ENCODE peak calls at places on chromosomes 7 and 10, in eight cellular contexts. X is body of pancreas, N is testis, F is GM12891, I is Peyer's patch, R is HCT116, M is ovary, Z is A549. O is an unnamed sample.

GRCh38 chr7:31663072-31663471 is 23.9 kb upstream of the PPP1R17 start:
- DNase-seq in X (no peak), N (no peak), F (no peak), I (no peak), R (no peak), M (no peak), Z (peak), O (no peak)

GRCh38 chr10:29668628-29669027 is 33.9 kb upstream of the SVIL start:
- DNase-seq in X (no peak), N (no peak), F (no peak), I (no peak), R (no peak), M (no peak), Z (peak), O (no peak)

GRCh38 chr10:48598936-48599829 is 5.7 kb downstream of the ARHGAP22 start:
- DNase-seq in X (no peak), N (no peak), F (no peak), I (no peak), R (no peak), M (no peak), Z (no peak), O (no peak)

GRCh38 chr10:23331567-23332290 is 12.9 kb downstream of the C10orf67 start:
- DNase-seq in X (no peak), N (no peak), F (no peak), I (no peak), R (no peak), M (no peak), Z (no peak), O (no peak)

GRCh38 chr7:83648464-83649241 is at the start of gene SEMA3E:
- DNase-seq in X (no peak), N (peak), F (no peak), I (no peak), R (peak), M (no peak), Z (peak), O (no peak)

GRCh38 chr7:53466396-53466795 is 431.0 kb downstream of the POM121L12 start:
- DNase-seq in X (no peak), N (no peak), F (no peak), I (no peak), R (no peak), M (no peak), Z (no peak), O (no peak)

GRCh38 chr7:33677556-33677955 is 227.8 kb upstream of the BMPER start:
- DNase-seq in X (no peak), N (no peak), F (no peak), I (no peak), R (no peak), M (no peak), Z (peak), O (no peak)

GRCh38 chr7:65812281-65812680 is 60.6 kb upstream of the VKORC1L1 start:
- DNase-seq in X (no peak), N (no peak), F (no peak), I (no peak), R (no peak), M (no peak), Z (no peak), O (no peak)

GRCh38 chr7:27167916-27168264 is 2.6 kb upstream of the HOXA9 start:
- DNase-seq in X (no peak), N (no peak), F (no peak), I (no peak), R (no peak), M (no peak), Z (no peak), O (no peak)

GRCh38 chr7:20331231-20331880 is 656 bp downstream of the ITGB8 start:
- DNase-seq in X (peak), N (peak), F (peak), I (peak), R (no peak), M (peak), Z (peak), O (peak)

GRCh38 chr10:12113627-12114026 is 15.8 kb upstream of the SEC61A2 start:
- DNase-seq in X (no peak), N (no peak), F (no peak), I (no peak), R (no peak), M (no peak), Z (no peak), O (no peak)

GRCh38 chr10:75209325-75210192 is 1.0 kb upstream of the VDAC2 start:
- DNase-seq in X (peak), N (peak), F (peak), I (peak), R (no peak), M (peak), Z (peak), O (peak)

GRCh38 chr10:128173383-128173782 is 47.2 kb upstream of the MKI67 start:
- DNase-seq in X (no peak), N (no peak), F (no peak), I (no peak), R (no peak), M (no peak), Z (peak), O (no peak)

GRCh38 chr7:122543891-122544290 is 155.0 kb downstream of the RNF133 start:
- DNase-seq in X (no peak), N (no peak), F (no peak), I (no peak), R (no peak), M (no peak), Z (no peak), O (no peak)

GRCh38 chr7:86947956-86948355 is 111.5 kb downstream of the ELAPOR2 start:
- DNase-seq in X (no peak), N (no peak), F (no peak), I (no peak), R (no peak), M (no peak), Z (no peak), O (no peak)

GRCh38 chr10:72954596-72955569 is at the start of gene PLA2G12B:
- DNase-seq in X (no peak), N (no peak), F (no peak), I (peak), R (no peak), M (no peak), Z (no peak), O (no peak)

GRCh38 chr7:158550886-158551452 is 36.7 kb downstream of the PTPRN2 start:
- DNase-seq in X (no peak), N (no peak), F (no peak), I (no peak), R (no peak), M (no peak), Z (no peak), O (no peak)

GRCh38 chr7:156020566-156020965 is 208.3 kb upstream of the SHH start:
- DNase-seq in X (no peak), N (no peak), F (no peak), I (no peak), R (no peak), M (no peak), Z (no peak), O (no peak)

GRCh38 chr10:87860156-87860795 is 3.1 kb downstream of the KLLN start:
- DNase-seq in X (no peak), N (peak), F (no peak), I (peak), R (no peak), M (no peak), Z (peak), O (no peak)

GRCh38 chr10:127315888-127316287 is 119.5 kb upstream of the INSYN2A start:
- DNase-seq in X (no peak), N (no peak), F (no peak), I (no peak), R (no peak), M (no peak), Z (no peak), O (no peak)

GRCh38 chr10:132446661-132447445 is 49.9 kb downstream of the PWWP2B start:
- DNase-seq in X (peak), N (peak), F (peak), I (peak), R (peak), M (peak), Z (peak), O (peak)
- TF ChIP-seq POLR2A in X (no peak), N (no peak), F (no peak), I (peak), R (no peak), M (no peak), Z (peak), O (peak)

DNA sequence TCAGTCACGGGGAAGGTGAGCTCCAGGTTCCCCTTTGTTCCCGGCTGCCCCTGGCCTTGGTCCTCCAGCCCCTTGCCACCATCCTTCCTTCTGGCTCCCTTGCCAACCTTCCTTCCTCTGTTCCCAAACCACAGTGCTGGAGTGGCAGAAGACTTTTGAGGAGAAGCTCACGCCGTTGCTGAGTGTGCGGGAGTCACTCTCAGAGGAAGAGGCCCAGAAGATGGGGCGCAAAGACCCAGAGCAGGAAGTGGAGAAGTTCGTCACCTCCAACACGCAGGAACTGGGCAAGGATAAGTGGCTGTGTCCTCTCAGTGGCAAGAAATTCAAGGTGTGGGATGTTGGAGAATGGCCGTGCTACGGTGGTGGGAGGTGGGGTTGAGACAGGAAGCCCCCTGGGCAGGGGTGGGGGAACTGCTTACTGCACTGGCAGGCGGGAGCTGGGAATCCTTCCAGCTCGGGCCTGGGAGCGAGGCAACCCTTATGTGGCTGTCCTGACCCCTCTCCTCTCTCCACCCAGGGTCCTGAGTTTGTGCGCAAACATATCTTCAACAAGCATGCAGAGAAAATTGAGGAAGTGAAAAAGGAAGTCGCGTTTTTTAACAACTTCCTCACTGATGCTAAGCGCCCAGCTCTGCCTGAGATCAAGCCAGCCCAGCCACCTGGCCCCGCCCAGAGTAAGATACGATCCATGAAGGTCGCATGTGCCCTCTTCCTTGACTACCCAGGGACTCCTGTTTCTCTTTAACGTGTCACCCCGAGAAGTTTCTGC is 2.1 kb downstream of the UFSP1 start:
- DNase-seq in X (no peak), N (no peak), F (peak), I (peak), R (no peak), M (no peak), Z (no peak), O (no peak)
- TF ChIP-seq POLR2A in X (no peak), N (no peak), F (no peak), I (no peak), R (no peak), M (no peak), Z (peak), O (no peak)

GRCh38 chr10:43315535-43316245 is 48.8 kb upstream of the RASGEF1A start:
- DNase-seq in X (no peak), N (no peak), F (no peak), I (peak), R (no peak), M (no peak), Z (no peak), O (no peak)

GRCh38 chr10:43315096-43315495 is 48.2 kb upstream of the RASGEF1A start:
- DNase-seq in X (no peak), N (peak), F (no peak), I (no peak), R (no peak), M (peak), Z (no peak), O (no peak)

GRCh38 chr10:43316516-43316915 is 49.7 kb upstream of the RASGEF1A start:
- DNase-seq in X (no peak), N (no peak), F (no peak), I (no peak), R (no peak), M (no peak), Z (no peak), O (no peak)

GRCh38 chr10:43313901-43314300 is 47.0 kb upstream of the RASGEF1A start:
- DNase-seq in X (no peak), N (no peak), F (no peak), I (no peak), R (no peak), M (no peak), Z (no peak), O (no peak)

DNA sequence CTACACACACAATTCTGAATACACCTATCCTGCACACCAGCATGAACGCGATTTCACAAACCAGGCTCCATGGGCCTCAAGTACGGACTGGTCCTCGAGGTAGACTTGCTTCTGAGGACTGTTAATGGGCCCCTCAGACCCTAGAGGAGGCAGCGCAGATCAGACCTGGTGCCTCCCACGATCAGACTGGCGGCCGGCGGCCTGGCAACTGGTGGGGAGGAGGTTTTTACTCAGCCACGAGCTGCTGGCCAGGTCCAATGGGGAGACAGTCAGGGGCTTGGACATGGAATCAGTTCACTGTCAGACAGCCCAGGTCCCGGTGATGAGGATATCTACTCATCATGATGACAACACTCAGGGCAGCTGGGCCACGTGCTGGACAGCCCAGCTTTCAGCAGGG is 47.8 kb upstream of the RASGEF1A start:
- DNase-seq in X (no peak), N (no peak), F (no peak), I (no peak), R (no peak), M (no peak), Z (no peak), O (no peak)
- TF ChIP-seq POLR2A in X (no peak), N (no peak), F (no peak), I (no peak), R (no peak), M (no peak), Z (no peak), O (no peak)

GRCh38 chr10:320787-321186 is 185.5 kb downstream of the ZMYND11 start:
- DNase-seq in X (no peak), N (no peak), F (no peak), I (no peak), R (no peak), M (no peak), Z (no peak), O (no peak)

GRCh38 chr10:325282-325681 is 190.0 kb downstream of the ZMYND11 start:
- DNase-seq in X (no peak), N (no peak), F (no peak), I (no peak), R (no peak), M (no peak), Z (no peak), O (no peak)

GRCh38 chr10:324593-324992 is 189.3 kb downstream of the ZMYND11 start:
- DNase-seq in X (no peak), N (no peak), F (no peak), I (no peak), R (no peak), M (no peak), Z (no peak), O (no peak)

GRCh38 chr10:326350-326749 is 191.1 kb downstream of the ZMYND11 start:
- DNase-seq in X (no peak), N (no peak), F (no peak), I (no peak), R (no peak), M (no peak), Z (no peak), O (no peak)

DNA sequence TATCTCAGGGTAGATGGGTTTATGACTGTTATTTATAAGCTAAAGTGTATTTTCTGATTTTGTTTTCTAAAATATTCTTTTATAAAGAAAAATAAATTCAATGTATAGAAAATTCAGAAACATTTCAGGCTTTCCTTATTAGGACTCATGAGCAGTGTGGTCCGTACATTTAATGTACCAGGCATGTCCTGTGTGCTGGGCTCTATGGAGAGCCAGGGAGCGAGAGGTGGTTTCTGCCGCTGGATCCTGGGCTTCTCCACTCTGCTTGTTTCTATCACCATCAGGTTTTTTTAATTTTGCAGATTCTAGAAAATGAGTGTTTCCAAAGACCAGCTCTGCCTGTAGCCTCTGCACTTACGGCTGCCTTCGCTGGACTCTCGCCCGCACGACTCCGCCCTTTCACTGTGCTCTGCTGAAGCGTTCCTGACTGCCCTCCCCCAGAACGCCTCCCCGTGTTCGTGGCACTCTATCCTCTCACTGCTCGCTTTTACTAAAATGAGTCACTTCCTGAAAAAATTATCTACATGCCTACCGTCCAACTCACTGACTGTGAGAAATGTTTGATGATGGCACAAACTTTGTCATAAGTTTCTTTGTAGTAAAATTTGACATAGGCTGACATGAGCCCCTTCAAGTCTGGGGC is 188.5 kb downstream of the ZMYND11 start:
- DNase-seq in X (no peak), N (peak), F (peak), I (peak), R (peak), M (peak), Z (peak), O (peak)
- TF ChIP-seq POLR2A in X (no peak), N (no peak), F (no peak), I (no peak), R (no peak), M (no peak), Z (no peak), O (no peak)

GRCh38 chr7:44645696-44646095 is 39.3 kb downstream of the OGDH start:
- DNase-seq in X (no peak), N (no peak), F (no peak), I (no peak), R (no peak), M (no peak), Z (no peak), O (no peak)

GRCh38 chr7:44647981-44648714 is 41.7 kb downstream of the OGDH start:
- DNase-seq in X (no peak), N (no peak), F (no peak), I (peak), R (no peak), M (no peak), Z (no peak), O (no peak)

GRCh38 chr7:44646921-44647636 is 40.7 kb downstream of the OGDH start:
- DNase-seq in X (no peak), N (no peak), F (no peak), I (peak), R (no peak), M (no peak), Z (no peak), O (no peak)

GRCh38 chr7:44645254-44645653 is 38.8 kb downstream of the OGDH start:
- DNase-seq in X (no peak), N (no peak), F (no peak), I (no peak), R (no peak), M (no peak), Z (no peak), O (no peak)

DNA sequence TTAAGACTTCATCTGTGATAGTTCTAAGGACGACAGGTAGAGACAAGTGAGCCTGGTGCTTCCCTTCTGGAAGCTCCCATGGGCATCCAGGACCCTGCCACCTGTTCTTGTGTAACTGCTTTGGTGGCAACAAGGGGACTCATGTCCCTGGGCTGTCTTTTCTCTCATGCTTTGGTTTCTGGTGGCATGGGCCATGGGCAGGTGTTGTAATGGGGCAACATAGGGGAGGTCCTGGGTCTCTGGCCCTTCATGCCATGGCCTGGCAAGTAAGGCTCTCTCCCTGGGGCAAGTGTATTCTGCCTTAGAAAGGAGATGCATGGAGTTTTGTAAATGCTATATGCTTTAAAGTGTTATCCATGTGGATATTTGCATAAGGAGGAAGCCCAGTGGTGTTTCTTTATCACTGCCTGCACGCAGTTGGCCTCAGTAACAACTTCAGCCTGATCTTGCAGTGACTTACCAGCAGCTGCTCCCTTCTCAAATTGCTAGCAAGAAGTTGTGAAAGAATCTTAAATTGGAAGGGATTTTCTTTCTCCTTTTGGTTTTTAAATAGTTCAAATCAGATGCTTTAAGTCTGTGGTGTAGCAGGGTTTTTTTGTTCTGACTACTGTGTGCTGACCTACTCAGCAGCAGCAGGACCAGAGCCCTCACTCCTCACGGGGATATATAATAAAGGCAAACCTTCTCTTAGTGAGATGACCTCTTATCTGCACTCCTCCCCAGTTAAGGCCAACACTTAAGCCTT is 39.9 kb downstream of the OGDH start:
- DNase-seq in X (no peak), N (no peak), F (no peak), I (no peak), R (no peak), M (no peak), Z (no peak), O (no peak)
- TF ChIP-seq POLR2A in X (no peak), N (no peak), F (no peak), I (no peak), R (no peak), M (no peak), Z (no peak), O (no peak)

GRCh38 chr7:74224511-74224832 is 14.7 kb downstream of the LAT2 start:
- DNase-seq in X (no peak), N (no peak), F (no peak), I (no peak), R (no peak), M (no peak), Z (no peak), O (no peak)

GRCh38 chr7:74223711-74224510 is 14.1 kb downstream of the LAT2 start:
- DNase-seq in X (no peak), N (peak), F (no peak), I (no peak), R (no peak), M (peak), Z (no peak), O (no peak)

GRCh38 chr7:74228951-74229900 is 19.4 kb downstream of the LAT2 start:
- DNase-seq in X (no peak), N (no peak), F (no peak), I (no peak), R (no peak), M (no peak), Z (no peak), O (no peak)

GRCh38 chr7:74225400-74225799 is 15.6 kb downstream of the LAT2 start:
- DNase-seq in X (no peak), N (no peak), F (no peak), I (no peak), R (no peak), M (no peak), Z (no peak), O (no peak)

DNA sequence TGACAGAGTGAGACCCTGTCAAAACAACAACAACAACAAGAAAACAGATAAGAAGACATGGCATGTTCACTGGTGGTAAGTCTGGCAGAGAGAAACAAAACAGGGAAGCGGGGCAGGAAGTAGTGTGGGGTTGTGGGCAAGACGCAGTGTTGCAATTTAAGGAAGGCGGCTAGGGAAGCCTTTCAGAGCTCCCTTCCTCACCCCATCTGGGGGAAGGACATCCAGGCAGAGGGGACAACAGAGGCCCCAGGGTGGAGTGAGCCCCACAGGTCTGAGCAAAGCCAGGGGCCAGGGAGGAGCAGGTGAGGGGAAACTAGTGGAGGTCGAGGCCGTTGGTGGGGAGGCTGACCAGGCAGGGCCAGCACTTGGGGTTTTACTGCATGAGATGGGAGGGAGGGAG is 16.8 kb downstream of the LAT2 start:
- DNase-seq in X (no peak), N (no peak), F (no peak), I (no peak), R (no peak), M (no peak), Z (no peak), O (no peak)
- TF ChIP-seq POLR2A in X (no peak), N (no peak), F (no peak), I (no peak), R (no peak), M (no peak), Z (no peak), O (no peak)

GRCh38 chr10:126214679-126215078 is 173.6 kb downstream of the ADAM12 start:
- DNase-seq in X (no peak), N (no peak), F (no peak), I (no peak), R (no peak), M (no peak), Z (no peak), O (no peak)
- TF ChIP-seq POLR2A in X (no peak), N (no peak), F (no peak), I (no peak), R (no peak), M (no peak), Z (no peak), O (no peak)

O was measured in uterus.